ENCODE peak calls at places on chromosomes 11 and 22, in nine cellular contexts. One of them, this sample, is unnamed.

GRCh38 chr11:61918251-61919112 is 1.1 kb upstream of the RAB3IL1 start:
- DNase-seq in coronary artery: peak
- DNase-seq in NCI-H1417: no peak
- DNase-seq in cardiac fibroblast: peak
- DNase-seq in AML-193: no peak
- DNase-seq in SIG-M5: no peak
- DNase-seq in stimulated activated CD4-positive, alpha-beta T cell treated with anti-CD3 and anti-CD28 coated beads, Interleukin-12 subunit alpha, Interleukin-12 subunit beta, amount 100 ng/mL, for 24 hours: no peak
- DNase-seq in HFFc6: no peak
- DNase-seq in left cardiac atrium: no peak
- DNase-seq in this sample: no peak

GRCh38 chr11:1153105-1153950 is 4.4 kb upstream of the MUC5AC start:
- DNase-seq in AML-193: no peak
- DNase-seq in coronary artery: peak
- DNase-seq in SIG-M5: no peak
- DNase-seq in HFFc6: no peak
- DNase-seq in cardiac fibroblast: no peak
- DNase-seq in stimulated activated CD4-positive, alpha-beta T cell treated with anti-CD3 and anti-CD28 coated beads, Interleukin-12 subunit alpha, Interleukin-12 subunit beta, amount 100 ng/mL, for 24 hours: no peak
- DNase-seq in NCI-H1417: peak
- DNase-seq in left cardiac atrium: no peak
- DNase-seq in this sample: no peak

GRCh38 chr11:57116654-57117053 is 65.1 kb upstream of the LRRC55 start:
- DNase-seq in cardiac fibroblast: peak
- DNase-seq in NCI-H1417: peak
- DNase-seq in stimulated activated CD4-positive, alpha-beta T cell treated with anti-CD3 and anti-CD28 coated beads, Interleukin-12 subunit alpha, Interleukin-12 subunit beta, amount 100 ng/mL, for 24 hours: no peak
- DNase-seq in left cardiac atrium: no peak
- DNase-seq in HFFc6: peak
- DNase-seq in AML-193: peak
- DNase-seq in coronary artery: no peak
- DNase-seq in SIG-M5: no peak
- DNase-seq in this sample: no peak

GRCh38 chr11:19275496-19275895 is 34.8 kb upstream of the E2F8 start:
- DNase-seq in NCI-H1417: no peak
- DNase-seq in HFFc6: no peak
- DNase-seq in AML-193: no peak
- DNase-seq in coronary artery: no peak
- DNase-seq in stimulated activated CD4-positive, alpha-beta T cell treated with anti-CD3 and anti-CD28 coated beads, Interleukin-12 subunit alpha, Interleukin-12 subunit beta, amount 100 ng/mL, for 24 hours: no peak
- DNase-seq in left cardiac atrium: no peak
- DNase-seq in cardiac fibroblast: no peak
- DNase-seq in SIG-M5: no peak
- DNase-seq in this sample: no peak

GRCh38 chr11:134993691-134994243 is 581.7 kb upstream of the B3GAT1 start:
- DNase-seq in AML-193: no peak
- DNase-seq in cardiac fibroblast: no peak
- DNase-seq in SIG-M5: no peak
- DNase-seq in NCI-H1417: no peak
- DNase-seq in stimulated activated CD4-positive, alpha-beta T cell treated with anti-CD3 and anti-CD28 coated beads, Interleukin-12 subunit alpha, Interleukin-12 subunit beta, amount 100 ng/mL, for 24 hours: no peak
- DNase-seq in left cardiac atrium: no peak
- DNase-seq in HFFc6: no peak
- DNase-seq in coronary artery: no peak
- DNase-seq in this sample: no peak

GRCh38 chr22:46007003-46007847 is 30.3 kb upstream of the WNT7B start:
- DNase-seq in HFFc6: peak
- DNase-seq in cardiac fibroblast: peak
- DNase-seq in coronary artery: peak
- DNase-seq in stimulated activated CD4-positive, alpha-beta T cell treated with anti-CD3 and anti-CD28 coated beads, Interleukin-12 subunit alpha, Interleukin-12 subunit beta, amount 100 ng/mL, for 24 hours: no peak
- DNase-seq in left cardiac atrium: peak
- DNase-seq in SIG-M5: no peak
- DNase-seq in AML-193: peak
- DNase-seq in NCI-H1417: no peak
- DNase-seq in this sample: peak

GRCh38 chr11:13135385-13136271 is 126.5 kb downstream of the RASSF10 start:
- DNase-seq in HFFc6: peak
- DNase-seq in NCI-H1417: peak
- DNase-seq in cardiac fibroblast: peak
- DNase-seq in stimulated activated CD4-positive, alpha-beta T cell treated with anti-CD3 and anti-CD28 coated beads, Interleukin-12 subunit alpha, Interleukin-12 subunit beta, amount 100 ng/mL, for 24 hours: no peak
- DNase-seq in left cardiac atrium: no peak
- DNase-seq in coronary artery: no peak
- DNase-seq in SIG-M5: no peak
- DNase-seq in AML-193: no peak
- DNase-seq in this sample: no peak

GRCh38 chr22:50210378-50211139 is 9.7 kb downstream of the SELENOO start:
- DNase-seq in left cardiac atrium: no peak
- DNase-seq in NCI-H1417: no peak
- DNase-seq in SIG-M5: no peak
- DNase-seq in cardiac fibroblast: no peak
- DNase-seq in coronary artery: no peak
- DNase-seq in AML-193: no peak
- DNase-seq in stimulated activated CD4-positive, alpha-beta T cell treated with anti-CD3 and anti-CD28 coated beads, Interleukin-12 subunit alpha, Interleukin-12 subunit beta, amount 100 ng/mL, for 24 hours: no peak
- DNase-seq in HFFc6: no peak
- DNase-seq in this sample: no peak

GRCh38 chr11:8749202-8749601 is 66.6 kb downstream of the RPL27A start:
- DNase-seq in SIG-M5: no peak
- DNase-seq in HFFc6: no peak
- DNase-seq in AML-193: no peak
- DNase-seq in stimulated activated CD4-positive, alpha-beta T cell treated with anti-CD3 and anti-CD28 coated beads, Interleukin-12 subunit alpha, Interleukin-12 subunit beta, amount 100 ng/mL, for 24 hours: no peak
- DNase-seq in cardiac fibroblast: no peak
- DNase-seq in NCI-H1417: no peak
- DNase-seq in coronary artery: no peak
- DNase-seq in left cardiac atrium: no peak
- DNase-seq in this sample: no peak

GRCh38 chr22:49230194-49230577 is 597.5 kb downstream of the BRD1 start:
- DNase-seq in HFFc6: no peak
- DNase-seq in AML-193: no peak
- DNase-seq in cardiac fibroblast: no peak
- DNase-seq in stimulated activated CD4-positive, alpha-beta T cell treated with anti-CD3 and anti-CD28 coated beads, Interleukin-12 subunit alpha, Interleukin-12 subunit beta, amount 100 ng/mL, for 24 hours: no peak
- DNase-seq in NCI-H1417: no peak
- DNase-seq in left cardiac atrium: no peak
- DNase-seq in SIG-M5: no peak
- DNase-seq in coronary artery: peak
- DNase-seq in this sample: no peak

GRCh38 chr22:50105529-50106100 is 15.8 kb downstream of the MOV10L1 start:
- DNase-seq in left cardiac atrium: no peak
- DNase-seq in coronary artery: no peak
- DNase-seq in NCI-H1417: no peak
- DNase-seq in AML-193: peak
- DNase-seq in HFFc6: peak
- DNase-seq in stimulated activated CD4-positive, alpha-beta T cell treated with anti-CD3 and anti-CD28 coated beads, Interleukin-12 subunit alpha, Interleukin-12 subunit beta, amount 100 ng/mL, for 24 hours: no peak
- DNase-seq in cardiac fibroblast: peak
- DNase-seq in SIG-M5: no peak
- DNase-seq in this sample: no peak

GRCh38 chr11:68355471-68355870 is 43.1 kb downstream of the LRP5 start:
- DNase-seq in coronary artery: no peak
- DNase-seq in NCI-H1417: no peak
- DNase-seq in HFFc6: no peak
- DNase-seq in left cardiac atrium: no peak
- DNase-seq in SIG-M5: no peak
- DNase-seq in AML-193: no peak
- DNase-seq in cardiac fibroblast: no peak
- DNase-seq in stimulated activated CD4-positive, alpha-beta T cell treated with anti-CD3 and anti-CD28 coated beads, Interleukin-12 subunit alpha, Interleukin-12 subunit beta, amount 100 ng/mL, for 24 hours: no peak
- DNase-seq in this sample: no peak